ENCODE peak calls at places on chromosomes 13 and 19, in nine cellular contexts. A is ovary, Q is Panc1, P is left ventricle myocardium inferior, R is tibial nerve, T is AG04450, S is heart left ventricle, Y is stomach, V is kidney epithelial cell. Z is an unnamed sample. For H3K27me3, the result is how much of the 10 kb centered on the place peaks cover.

GRCh38 chr19:17512574-17512939 is 1.1 kb downstream of the PGLS start:
- DNase-seq in S (no peak), A (no peak), T (no peak), Q (no peak), R (no peak), P (no peak), V (no peak), Y (no peak), Z (no peak)

GRCh38 chr13:87295636-87296035 is 375.5 kb upstream of the SLITRK5 start:
- DNase-seq in P (no peak), Y (no peak), A (no peak), T (no peak), S (no peak), V (no peak), R (no peak), Q (no peak), Z (no peak)

GRCh38 chr19:19777692-19778091 is 43.9 kb downstream of the ZNF506 start:
- DNase-seq in S (no peak), T (no peak), A (no peak), V (no peak), R (no peak), P (no peak), Y (no peak), Q (no peak), Z (no peak)

GRCh38 chr19:35249146-35249847 is 495 bp downstream of the LSR start:
- DNase-seq in V (no peak), R (no peak), Y (no peak), S (peak), Q (no peak), T (no peak), P (no peak), A (no peak), Z (no peak)

GRCh38 chr19:18424122-18424889 is 5.1 kb downstream of the SSBP4 start:
- DNase-seq in P (no peak), Y (no peak), T (no peak), V (no peak), R (no peak), S (no peak), Q (no peak), A (peak), Z (no peak)

GRCh38 chr13:109918179-109918651 is 131.8 kb upstream of the IRS2 start:
- DNase-seq in V (no peak), S (no peak), R (no peak), A (no peak), T (no peak), P (no peak), Y (no peak), Q (no peak), Z (no peak)

GRCh38 chr13:46348976-46349375 is 38.1 kb downstream of the RUBCNL start:
- DNase-seq in S (no peak), T (no peak), Q (no peak), A (no peak), R (no peak), Y (no peak), V (no peak), P (no peak), Z (no peak)

GRCh38 chr19:17075860-17076538 is 422 bp downstream of the MYO9B start:
- DNase-seq in Y (peak), R (no peak), S (peak), T (no peak), Q (no peak), P (peak), V (no peak), A (no peak), Z (peak)

GRCh38 chr13:50126378-50127016 is 111.3 kb downstream of the KCNRG start:
- DNase-seq in A (peak), R (no peak), Y (no peak), P (no peak), V (no peak), T (no peak), Q (no peak), S (no peak), Z (peak)

GRCh38 chr13:27797228-27797624 is 4.9 kb downstream of the GSX1 start:
- DNase-seq in S (no peak), T (no peak), R (no peak), P (no peak), V (no peak), Y (no peak), A (no peak), Q (no peak), Z (no peak)

GRCh38 chr13:112182251-112182650 is 115.3 kb downstream of the SOX1 start:
- DNase-seq in P (no peak), S (no peak), V (no peak), R (no peak), T (no peak), Y (no peak), A (no peak), Q (no peak), Z (no peak)

GRCh38 chr13:46160474-46161066 is 21.4 kb downstream of the LCP1 start:
- DNase-seq in Q (peak), R (no peak), P (no peak), T (peak), Y (no peak), S (no peak), V (peak), A (no peak), Z (no peak)

GRCh38 chr19:39304701-39305571 is 8.7 kb downstream of the IFNL1 start:
- DNase-seq in P (no peak), R (no peak), T (no peak), Q (no peak), S (no peak), Y (no peak), V (no peak), A (no peak), Z (no peak)

GRCh38 chr13:39209731-39210633 is 171.7 kb downstream of the NHLRC3 start:
- DNase-seq in V (no peak), P (no peak), S (no peak), Y (no peak), T (no peak), R (no peak), Q (no peak), A (no peak), Z (no peak)

GRCh38 chr13:108987488-108987887 is 358.1 kb downstream of the MYO16 start:
- DNase-seq in A (no peak), S (no peak), P (no peak), R (no peak), Y (no peak), V (no peak), Q (no peak), T (no peak), Z (no peak)

GRCh38 chr19:39474139-39474620 is 6.5 kb upstream of the TIMM50 start:
- DNase-seq in A (peak), T (no peak), P (peak), S (peak), V (no peak), R (no peak), Q (no peak), Y (peak), Z (peak)

GRCh38 chr19:49635530-49636229 is 4.3 kb downstream of the RRAS start:
- DNase-seq in V (no peak), R (no peak), Y (no peak), P (no peak), S (no peak), T (no peak), Q (no peak), A (no peak), Z (no peak)

GRCh38 chr19:49636230-49636932 is 3.6 kb downstream of the RRAS start:
- DNase-seq in P (no peak), Y (no peak), V (no peak), Q (no peak), T (no peak), R (no peak), S (no peak), A (peak), Z (no peak)

GRCh38 chr19:49639401-49640112 is 386 bp downstream of the RRAS start:
- DNase-seq in Q (no peak), T (no peak), P (no peak), S (no peak), A (peak), Y (no peak), R (no peak), V (no peak), Z (no peak)

GRCh38 chr19:49638360-49638759 is 1.6 kb downstream of the RRAS start:
- DNase-seq in V (no peak), Y (no peak), P (no peak), T (no peak), Q (no peak), S (no peak), A (peak), R (no peak), Z (no peak)

DNA sequence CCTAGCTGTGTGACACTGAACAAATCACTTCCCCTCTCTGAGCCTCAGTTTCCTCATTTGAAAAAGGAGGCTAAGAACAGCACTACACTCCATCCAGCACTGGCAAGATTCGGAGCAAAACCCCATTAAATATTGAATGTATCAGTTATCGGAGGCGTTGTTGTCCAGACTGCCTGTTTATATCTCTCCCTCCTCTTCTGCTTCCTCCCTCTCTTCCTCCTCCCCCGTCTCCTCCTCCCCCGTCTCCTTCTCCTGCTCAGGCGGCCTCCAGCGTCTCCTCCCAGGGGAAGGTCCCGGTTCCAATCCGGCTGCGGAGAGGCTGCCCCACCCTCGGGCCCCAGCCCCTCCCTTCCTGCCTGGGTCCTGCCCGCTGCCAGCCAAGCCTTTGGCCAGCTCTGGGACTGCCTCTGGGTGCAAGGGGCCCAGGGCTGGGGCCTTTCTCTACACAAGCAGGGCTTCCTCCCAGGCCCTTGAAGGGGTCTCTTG is 2.0 kb downstream of the RRAS start:
- DNase-seq in T (no peak), V (no peak), R (peak), Q (no peak), S (peak), Y (peak), P (peak), A (peak), Z (no peak)
- H3K4me3 ChIP-seq in T (peak), V (peak), R (peak), Q (peak), S (peak), Y (peak), P (peak), A (peak), Z (no peak)

GRCh38 chr13:31038834-31039552 is 106.5 kb downstream of the TEX26 start:
- DNase-seq in R (no peak), S (no peak), Q (no peak), Y (no peak), T (no peak), V (peak), A (no peak), P (no peak), Z (peak)
- H3K27me3 ChIP-seq in R (under half), S (under half), Q (under half), Y (under half), T (under half), V (under half), A (under half), P (half or more), Z (under half)

GRCh38 chr19:1466461-1467227 is 12.4 kb downstream of the C19orf25 start:
- DNase-seq in Y (no peak), P (no peak), A (no peak), T (no peak), S (peak), V (no peak), R (no peak), Q (no peak), Z (peak)

GRCh38 chr19:1467228-1467511 is 11.8 kb downstream of the C19orf25 start:
- DNase-seq in Y (no peak), V (no peak), S (no peak), Q (no peak), R (no peak), P (no peak), A (no peak), T (no peak), Z (peak)

GRCh38 chr19:1467512-1468273 is 11.3 kb downstream of the C19orf25 start:
- DNase-seq in S (peak), Q (no peak), R (no peak), V (no peak), P (no peak), Y (no peak), T (no peak), A (no peak), Z (peak)

GRCh38 chr19:1466018-1466460 is 13.0 kb downstream of the C19orf25 start:
- DNase-seq in R (no peak), T (no peak), S (no peak), A (no peak), Q (no peak), V (no peak), P (no peak), Y (no peak), Z (peak)

GRCh38 chr19:1465191-1466016 is 13.6 kb downstream of the C19orf25 start:
- DNase-seq in S (peak), R (no peak), V (no peak), P (no peak), Q (no peak), A (no peak), Y (peak), T (no peak), Z (no peak)
- TF ChIP-seq CTCF in S (peak), R (peak), V (peak), P (peak), Q (no peak), A (no peak), Y (no peak), T (peak), Z (peak)

GRCh38 chr13:101970339-101970738 is 431.5 kb downstream of the FGF14 start:
- DNase-seq in T (no peak), V (no peak), S (no peak), A (no peak), P (no peak), Y (no peak), R (no peak), Q (no peak), Z (no peak)

GRCh38 chr13:101967216-101967615 is 434.6 kb downstream of the FGF14 start:
- DNase-seq in Y (no peak), R (no peak), Q (no peak), A (no peak), T (no peak), S (no peak), P (no peak), V (no peak), Z (no peak)

GRCh38 chr13:101965096-101965495 is 436.8 kb downstream of the FGF14 start:
- DNase-seq in P (no peak), Y (no peak), R (no peak), V (peak), T (no peak), A (no peak), Q (no peak), S (no peak), Z (no peak)
- H3K4me3 ChIP-seq in P (no peak), Y (no peak), R (no peak), V (no peak), T (no peak), A (no peak), Q (no peak), S (no peak), Z (no peak)

GRCh38 chr13:96091164-96091931 is 1.4 kb downstream of the HS6ST3 start:
- DNase-seq in P (peak), Q (no peak), V (no peak), A (no peak), R (no peak), Y (peak), T (no peak), S (no peak), Z (peak)
- H3K27me3 ChIP-seq in P (half or more), Q (under half), V (under half), A (under half), R (under half), Y (half or more), T (under half), S (under half), Z (under half)

Z was measured in GM06990.